ENCODE peak calls at places on chromosomes 16 and 17, in nine cellular contexts. V, S, L, O, W, M, H, N and E are unnamed samples.

GRCh38 chr16:58116046-58116445 is 13.1 kb downstream of the CFAP20 start:
- DNase-seq in W (no peak), N (no peak), S (no peak), M (no peak), O (no peak), L (no peak), V (no peak), H (no peak), E (no peak)

GRCh38 chr17:65243838-65244237 is 106.7 kb downstream of the RGS9 start:
- DNase-seq in V (peak), M (no peak), W (no peak), H (no peak), S (no peak), N (no peak), O (no peak), L (peak), E (no peak)

GRCh38 chr16:89385712-89386111 is 104.6 kb downstream of the ANKRD11 start:
- DNase-seq in S (no peak), O (no peak), W (no peak), L (no peak), H (no peak), M (no peak), V (no peak), N (no peak), E (no peak)

GRCh38 chr17:67019126-67019507 is 25.2 kb upstream of the CACNG1 start:
- DNase-seq in L (no peak), M (no peak), N (no peak), O (no peak), V (no peak), S (no peak), H (no peak), W (no peak), E (no peak)

GRCh38 chr17:47604268-47604927 is 45.3 kb upstream of the KPNB1 start:
- DNase-seq in S (no peak), O (no peak), M (peak), V (peak), H (no peak), N (no peak), W (no peak), L (no peak), E (no peak)

GRCh38 chr16:88347656-88348376 is 34.9 kb upstream of the ZNF469 start:
- DNase-seq in H (no peak), S (no peak), N (peak), V (no peak), O (no peak), W (no peak), L (no peak), M (no peak), E (peak)

GRCh38 chr17:73560661-73561060 is 83.6 kb downstream of the SDK2 start:
- DNase-seq in V (no peak), O (peak), L (no peak), W (no peak), S (no peak), H (no peak), M (no peak), N (no peak), E (no peak)

GRCh38 chr17:31588034-31588433 is 196.6 kb downstream of the RAB11FIP4 start:
- DNase-seq in M (no peak), O (no peak), N (no peak), V (no peak), W (no peak), H (no peak), S (no peak), L (no peak), E (no peak)

GRCh38 chr16:31093132-31093703 is 1.4 kb downstream of the VKORC1 start:
- DNase-seq in L (no peak), W (no peak), N (no peak), O (peak), M (peak), H (no peak), V (peak), S (no peak), E (no peak)

GRCh38 chr17:7064248-7064647 is 15.8 kb downstream of the CLEC10A start:
- DNase-seq in S (no peak), W (no peak), L (no peak), M (no peak), O (peak), H (no peak), N (no peak), V (no peak), E (no peak)

GRCh38 chr16:66847533-66848057 is 3.4 kb downstream of the CA7 start:
- DNase-seq in V (no peak), L (no peak), M (no peak), H (no peak), O (no peak), W (no peak), N (no peak), S (no peak), E (no peak)

GRCh38 chr17:39485555-39485954 is 24.3 kb downstream of the CDK12 start:
- DNase-seq in S (no peak), H (no peak), M (no peak), W (no peak), N (no peak), V (peak), L (no peak), O (no peak), E (no peak)

GRCh38 chr17:61235001-61235820 is 164.4 kb upstream of the TBX2 start:
- DNase-seq in H (no peak), V (no peak), M (peak), N (no peak), O (peak), S (no peak), W (no peak), L (no peak), E (no peak)

GRCh38 chr17:10149573-10150399 is 48.6 kb downstream of the GAS7 start:
- DNase-seq in M (no peak), S (no peak), N (no peak), W (no peak), V (peak), H (no peak), O (no peak), L (no peak), E (no peak)

GRCh38 chr17:50604470-50604869 is 30.2 kb upstream of the ABCC3 start:
- DNase-seq in N (peak), W (no peak), V (no peak), M (no peak), O (no peak), S (no peak), L (no peak), H (no peak), E (no peak)

GRCh38 chr16:2874032-2874431 is 9.0 kb upstream of the FLYWCH2 start:
- DNase-seq in V (no peak), S (no peak), H (no peak), N (no peak), W (no peak), L (no peak), M (no peak), O (no peak), E (no peak)

GRCh38 chr17:31907342-31907975 is 6.0 kb upstream of the UTP6 start:
- DNase-seq in S (no peak), W (no peak), M (no peak), H (peak), V (peak), N (peak), L (no peak), O (no peak), E (no peak)

GRCh38 chr16:29820730-29821662 is 734 bp downstream of the MVP start:
- DNase-seq in W (no peak), V (no peak), L (no peak), N (no peak), O (no peak), S (peak), M (no peak), H (peak), E (peak)

GRCh38 chr16:15464401-15465186 is 30.2 kb downstream of the BMERB1 start:
- DNase-seq in N (no peak), O (no peak), H (no peak), M (no peak), W (no peak), V (no peak), L (no peak), S (no peak), E (no peak)

GRCh38 chr17:2137342-2138098 is 82.6 kb downstream of the HIC1 start:
- DNase-seq in O (no peak), M (no peak), W (no peak), V (peak), N (peak), S (no peak), L (peak), H (peak), E (no peak)

GRCh38 chr16:67833418-67834241 is 8.5 kb upstream of the THAP11 start:
- DNase-seq in M (peak), S (peak), N (peak), H (peak), W (peak), L (peak), V (peak), O (peak), E (peak)

GRCh38 chr16:70433456-70434103 is 5.3 kb downstream of the ST3GAL2 start:
- DNase-seq in W (no peak), V (peak), H (peak), M (no peak), S (no peak), N (peak), L (no peak), O (no peak), E (no peak)

GRCh38 chr17:50263293-50264262 is 10.7 kb upstream of the TMEM92 start:
- DNase-seq in N (no peak), M (no peak), W (no peak), L (no peak), V (no peak), S (no peak), H (no peak), O (peak), E (peak)

GRCh38 chr16:48378276-48378675 is 6.9 kb downstream of the SIAH1 start:
- DNase-seq in N (no peak), H (no peak), V (no peak), W (no peak), S (no peak), O (no peak), M (no peak), L (no peak), E (no peak)

GRCh38 chr17:45332989-45333701 is 16.3 kb upstream of the MAP3K14 start:
- DNase-seq in M (no peak), W (peak), N (no peak), S (no peak), V (no peak), O (no peak), L (no peak), H (no peak), E (no peak)

GRCh38 chr17:83191388-83192160 is 112.2 kb downstream of the METRNL start:
- DNase-seq in W (no peak), L (no peak), M (peak), S (peak), H (no peak), V (no peak), O (peak), N (peak), E (no peak)

GRCh38 chr16:16120044-16120381 is 103.3 kb downstream of the ABCC6 start:
- DNase-seq in O (no peak), H (peak), V (no peak), L (no peak), N (no peak), M (no peak), S (no peak), W (no peak), E (no peak)

GRCh38 chr17:81685108-81685507 is 1.3 kb downstream of the HGS start:
- DNase-seq in W (no peak), S (no peak), O (no peak), N (no peak), M (no peak), L (no peak), V (peak), H (no peak), E (no peak)

GRCh38 chr16:46862555-46863447 is 21.4 kb upstream of the GPT2 start:
- DNase-seq in W (no peak), N (no peak), S (no peak), L (no peak), V (peak), H (no peak), M (no peak), O (no peak), E (no peak)

GRCh38 chr17:21039839-21040575 is 2.8 kb downstream of the USP22 start:
- DNase-seq in L (no peak), S (no peak), H (peak), N (peak), M (no peak), W (no peak), O (peak), V (peak), E (no peak)

GRCh38 chr16:56860226-56861020 is 4.6 kb upstream of the SLC12A3 start:
- DNase-seq in H (no peak), N (no peak), L (no peak), M (no peak), O (no peak), S (no peak), V (no peak), W (no peak), E (no peak)

GRCh38 chr16:13896543-13897182 is 23.3 kb upstream of the ERCC4 start:
- DNase-seq in M (no peak), V (no peak), N (no peak), O (no peak), S (no peak), W (no peak), H (no peak), L (no peak), E (no peak)
- TF ChIP-seq CTCF in M (no peak), V (peak), N (no peak), O (peak), S (no peak), W (no peak), H (no peak), L (peak), E (no peak)

GRCh38 chr16:8355714-8356113 is 234.6 kb downstream of the TMEM114 start:
- DNase-seq in O (peak), L (no peak), S (no peak), V (no peak), M (peak), W (no peak), H (no peak), N (no peak), E (no peak)
- TF ChIP-seq CTCF in O (peak), L (peak), S (no peak), V (no peak), M (peak), W (no peak), H (no peak), N (no peak), E (no peak)

GRCh38 chr17:68539536-68540469 is 27.6 kb downstream of the PRKAR1A start:
- DNase-seq in W (no peak), S (no peak), O (no peak), L (no peak), H (peak), V (peak), M (no peak), N (no peak), E (no peak)
- TF ChIP-seq CTCF in W (peak), S (no peak), O (peak), L (no peak), H (no peak), V (peak), M (no peak), N (no peak), E (no peak)

GRCh38 chr17:27433521-27433920 is 22.7 kb upstream of the KSR1 start:
- DNase-seq in H (no peak), W (no peak), L (no peak), N (no peak), M (no peak), S (no peak), O (no peak), V (no peak), E (no peak)

GRCh38 chr17:27429666-27430382 is 26.4 kb upstream of the KSR1 start:
- DNase-seq in N (no peak), S (no peak), O (no peak), M (no peak), L (no peak), H (no peak), V (no peak), W (no peak), E (no peak)

GRCh38 chr17:27430383-27430840 is 25.8 kb upstream of the KSR1 start:
- DNase-seq in V (no peak), M (no peak), W (no peak), S (no peak), N (no peak), L (no peak), H (no peak), O (no peak), E (no peak)

GRCh38 chr17:27428781-27429505 is 27.3 kb upstream of the KSR1 start:
- DNase-seq in H (no peak), V (no peak), W (no peak), N (no peak), L (no peak), M (no peak), O (no peak), S (no peak), E (no peak)

DNA sequence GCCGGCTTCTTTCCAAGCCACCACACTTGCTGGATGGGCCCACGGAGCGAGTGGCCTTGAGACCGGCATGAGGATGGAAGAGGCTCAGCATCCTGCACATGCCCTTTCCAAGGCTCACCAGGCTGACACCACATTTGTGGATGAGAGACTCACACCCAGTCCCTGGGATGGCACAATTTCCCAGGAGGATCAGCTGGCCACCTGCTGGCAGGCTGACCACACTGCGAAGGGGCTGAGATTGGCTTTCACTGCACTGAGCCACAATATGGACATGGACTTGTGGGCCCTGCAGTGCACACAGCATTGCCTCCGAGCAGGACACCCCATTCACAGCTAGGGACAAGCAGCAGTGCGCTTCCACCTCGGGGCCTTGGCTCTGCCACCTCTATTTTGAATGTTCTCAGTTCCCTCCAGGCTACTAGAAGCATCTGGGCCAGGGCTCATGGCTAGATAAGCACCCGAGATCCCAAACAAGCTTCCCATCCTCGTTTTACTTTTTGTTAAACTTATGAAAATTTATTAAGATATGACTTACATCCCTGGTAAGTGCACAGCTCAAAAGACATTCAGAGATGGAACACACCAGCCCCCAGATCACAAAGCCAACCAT is 25.3 kb upstream of the KSR1 start:
- DNase-seq in N (peak), H (peak), S (no peak), M (peak), V (peak), L (peak), W (no peak), O (peak), E (no peak)
- TF ChIP-seq CTCF in N (peak), H (peak), S (peak), M (peak), V (peak), L (peak), W (peak), O (peak), E (no peak)

GRCh38 chr17:77763575-77763974 is 194.9 kb upstream of the TNRC6C start:
- DNase-seq in H (no peak), S (no peak), L (no peak), V (no peak), W (no peak), O (no peak), N (no peak), M (no peak), E (no peak)
- TF ChIP-seq CTCF in H (no peak), S (no peak), L (no peak), V (no peak), W (no peak), O (no peak), N (no peak), M (no peak), E (no peak)

GRCh38 chr16:24580665-24581064 is 41.3 kb downstream of the RBBP6 start:
- DNase-seq in W (no peak), V (peak), L (no peak), H (no peak), N (no peak), O (no peak), M (no peak), S (no peak), E (no peak)
- TF ChIP-seq CTCF in W (peak), V (peak), L (no peak), H (no peak), N (peak), O (peak), M (no peak), S (no peak), E (no peak)

DNA sequence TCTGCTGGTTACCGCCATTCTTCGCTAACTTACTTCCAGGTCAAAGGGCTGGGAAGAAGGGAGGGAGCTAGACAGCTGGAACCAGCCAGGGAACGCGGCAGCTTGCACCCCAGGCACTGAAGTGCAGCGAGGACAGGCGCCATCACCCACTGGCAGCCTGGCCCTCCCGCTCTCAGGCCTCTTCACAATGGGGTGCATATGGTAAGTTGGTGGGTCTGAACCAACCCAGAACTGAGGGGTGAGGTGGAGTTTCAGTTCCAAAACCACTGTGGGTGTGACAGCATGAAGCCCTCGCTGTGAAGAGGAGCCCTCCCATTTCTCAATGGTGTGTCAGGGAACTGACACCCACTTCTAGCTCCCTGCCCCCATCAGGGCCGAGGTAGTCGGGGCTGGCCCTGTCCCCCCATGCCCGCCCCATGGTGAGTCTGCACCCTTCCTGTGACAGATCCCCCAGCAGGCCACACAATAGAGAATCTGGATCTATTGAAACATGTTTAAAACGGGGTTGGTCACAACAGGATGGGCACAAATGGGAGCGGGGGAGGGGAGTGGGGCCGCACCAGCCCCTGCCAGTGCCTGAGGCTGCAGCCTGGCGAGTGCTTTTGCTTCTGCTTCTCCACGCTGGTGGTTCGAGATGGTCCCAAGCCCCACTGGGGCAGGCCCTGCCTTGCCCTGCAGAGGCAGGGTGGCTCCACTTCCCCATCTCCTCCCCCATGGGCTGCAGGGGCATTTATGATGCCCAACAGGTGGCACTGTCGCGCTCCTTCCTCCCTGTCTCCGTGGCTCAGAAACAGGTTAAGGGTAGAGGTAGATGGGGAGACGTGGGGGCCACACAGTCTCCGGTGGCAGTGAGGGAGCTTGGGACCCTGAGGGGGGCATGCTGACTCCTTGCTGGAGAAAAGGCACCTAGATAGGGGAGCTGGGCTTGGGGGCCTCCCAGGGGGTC is 2.3 kb downstream of the LIMD2 start:
- DNase-seq in N (peak), L (no peak), H (peak), W (no peak), M (no peak), V (no peak), S (peak), O (peak), E (peak)
- TF ChIP-seq CTCF in N (peak), L (peak), H (peak), W (peak), M (no peak), V (peak), S (peak), O (peak), E (no peak)

GRCh38 chr17:43026610-43027009 is 1.6 kb downstream of the RND2 start:
- DNase-seq in S (no peak), L (no peak), N (no peak), H (no peak), O (no peak), M (no peak), V (no peak), W (no peak), E (no peak)
- TF ChIP-seq CTCF in S (no peak), L (no peak), N (no peak), H (no peak), O (no peak), M (no peak), V (peak), W (no peak), E (no peak)

DNA sequence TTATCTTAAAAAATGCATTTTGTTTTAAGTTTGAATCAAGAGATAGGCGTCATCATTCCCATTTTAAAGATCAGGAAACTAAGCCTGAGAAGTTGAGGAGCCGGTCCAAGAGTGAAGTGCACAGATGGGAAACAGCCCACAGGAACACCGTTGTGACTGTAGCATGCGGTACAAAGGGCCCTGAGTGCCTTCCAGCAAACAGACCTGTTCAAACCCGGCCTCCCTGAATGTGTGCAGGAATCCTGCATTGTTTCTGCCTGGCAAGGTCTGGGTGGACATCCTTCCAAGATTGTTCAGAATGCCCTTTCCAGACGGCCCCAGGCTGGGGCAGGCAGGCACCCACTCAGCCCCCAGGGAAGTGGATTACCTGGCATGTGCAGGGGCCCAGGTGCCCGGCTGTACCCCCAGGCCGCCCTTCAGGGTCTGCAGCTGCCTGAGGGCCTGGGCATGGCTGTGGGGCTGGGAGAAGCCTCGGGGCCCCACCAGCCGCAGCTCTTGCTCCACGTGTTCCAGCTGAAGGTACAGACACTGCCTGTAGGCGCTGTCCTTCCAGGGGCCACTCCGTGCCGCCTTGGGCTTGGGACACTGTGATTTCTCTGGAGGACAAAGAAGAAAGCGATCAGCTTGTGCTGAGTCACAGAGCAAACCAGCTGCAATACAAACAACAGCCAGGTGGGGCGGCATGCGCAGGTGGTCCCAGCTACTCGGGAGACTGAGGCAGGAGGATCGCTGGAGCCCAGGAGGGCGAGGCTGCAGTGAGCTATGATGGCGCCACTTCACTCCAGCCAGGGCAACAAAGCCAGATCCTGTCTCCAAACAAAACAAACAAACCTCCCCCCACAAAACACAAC is 45.0 kb upstream of the GCSH start:
- DNase-seq in S (no peak), M (no peak), H (no peak), L (no peak), N (no peak), V (no peak), W (no peak), O (peak), E (no peak)
- TF ChIP-seq CTCF in S (no peak), M (no peak), H (no peak), L (peak), N (no peak), V (peak), W (no peak), O (peak), E (no peak)